ENCODE peak calls at places on chromosomes 5 and 9, in seven cellular contexts. G, R, W, J, Y, E and O are unnamed samples.

GRCh38 chr5:163770625-163771024 is 265.2 kb downstream of the MAT2B start:
- DNase-seq in G (no peak), R (no peak), W (no peak), J (no peak), Y (no peak), E (no peak), O (no peak)

GRCh38 chr5:2538169-2538568 is 213.3 kb downstream of the IRX2 start:
- DNase-seq in G (no peak), R (no peak), W (no peak), J (no peak), Y (no peak), E (no peak), O (no peak)

GRCh38 chr5:112738180-112738560 is 485 bp downstream of the APC start:
- DNase-seq in G (no peak), R (peak; percentile 21), W (peak; percentile 20), J (peak; percentile 11), Y (no peak), E (no peak), O (peak; percentile 25)

GRCh38 chr5:149915392-149916260 is 29.0 kb downstream of the PDE6A start:
- DNase-seq in G (no peak), R (no peak), W (no peak), J (no peak), Y (no peak), E (no peak), O (no peak)

GRCh38 chr5:84565866-84566265 is 181.2 kb upstream of the EDIL3 start:
- DNase-seq in G (no peak), R (no peak), W (no peak), J (no peak), Y (no peak), E (no peak), O (no peak)

GRCh38 chr9:130666393-130667116 is 2.2 kb downstream of the PRDM12 start:
- DNase-seq in G (no peak), R (no peak), W (no peak), J (no peak), Y (no peak), E (no peak), O (no peak)

GRCh38 chr9:135884328-135885035 is 22.9 kb downstream of the CAMSAP1 start:
- DNase-seq in G (peak; percentile 61), R (no peak), W (no peak), J (peak; percentile 39), Y (no peak), E (no peak), O (peak; percentile 36)

GRCh38 chr9:137311171-137311970 is 9.3 kb upstream of the NRARP start:
- DNase-seq in G (peak; percentile 38), R (peak; percentile 7), W (peak; percentile 78), J (no peak), Y (peak; percentile 41), E (peak; percentile 90), O (no peak)

GRCh38 chr5:168219515-168220410 is 71.7 kb upstream of the WWC1 start:
- DNase-seq in G (peak; percentile 73), R (peak; percentile 82), W (peak; percentile 76), J (peak; percentile 85), Y (no peak), E (peak; percentile 85), O (peak; percentile 88)

GRCh38 chr5:75603421-75603820 is 7.8 kb upstream of the ANKDD1B start:
- DNase-seq in G (no peak), R (no peak), W (no peak), J (peak; percentile 67), Y (no peak), E (no peak), O (peak; percentile 26)

GRCh38 chr5:122780296-122780695 is 5.4 kb downstream of the SNX2 start:
- DNase-seq in G (no peak), R (no peak), W (no peak), J (no peak), Y (no peak), E (no peak), O (no peak)

GRCh38 chr5:173775261-173775660 is 112.9 kb upstream of the CPEB4 start:
- DNase-seq in G (no peak), R (no peak), W (no peak), J (no peak), Y (no peak), E (no peak), O (no peak)

GRCh38 chr9:77450093-77450475 is 198.0 kb downstream of the GNA14 start:
- DNase-seq in G (no peak), R (no peak), W (no peak), J (no peak), Y (no peak), E (no peak), O (no peak)

GRCh38 chr9:8876303-8876702 is 1076.7 kb upstream of the DMAC1 start:
- DNase-seq in G (no peak), R (no peak), W (no peak), J (no peak), Y (no peak), E (no peak), O (no peak)

GRCh38 chr9:16532681-16533450 is 337.6 kb downstream of the BNC2 start:
- DNase-seq in G (peak; percentile 21), R (peak; percentile 24), W (no peak), J (peak; percentile 86), Y (no peak), E (no peak), O (peak; percentile 56)

GRCh38 chr5:96049398-96050272 is 88.0 kb upstream of the ELL2 start:
- DNase-seq in G (peak; percentile 9), R (peak; percentile 51), W (no peak), J (peak; percentile 73), Y (no peak), E (no peak), O (peak; percentile 58)

GRCh38 chr5:171543486-171543885 is 124.0 kb downstream of the FGF18 start:
- DNase-seq in G (no peak), R (no peak), W (no peak), J (no peak), Y (no peak), E (no peak), O (no peak)

GRCh38 chr5:148730272-148730954 is 76.1 kb upstream of the HTR4 start:
- DNase-seq in G (no peak), R (peak; percentile 13), W (no peak), J (peak; percentile 52), Y (no peak), E (no peak), O (peak; percentile 48)

GRCh38 chr5:71697967-71698366 is 21.1 kb upstream of the CARTPT start:
- DNase-seq in G (no peak), R (no peak), W (peak; percentile 66), J (no peak), Y (no peak), E (no peak), O (no peak)

GRCh38 chr5:53969331-53969730 is 341.0 kb downstream of the ARL15 start:
- DNase-seq in G (no peak), R (no peak), W (no peak), J (no peak), Y (no peak), E (no peak), O (no peak)

GRCh38 chr5:173178369-173178910 is 34.1 kb downstream of the BNIP1 start:
- DNase-seq in G (no peak), R (no peak), W (no peak), J (no peak), Y (no peak), E (peak; percentile 6), O (no peak)

GRCh38 chr5:167936944-167937627 is 354.4 kb upstream of the WWC1 start:
- DNase-seq in G (no peak), R (no peak), W (no peak), J (no peak), Y (no peak), E (no peak), O (no peak)

GRCh38 chr5:87266914-87267573 is 639 bp upstream of the RASA1 start:
- DNase-seq in G (no peak), R (no peak), W (no peak), J (no peak), Y (no peak), E (no peak), O (no peak)

GRCh38 chr9:135985459-135985774 is 24.2 kb upstream of the UBAC1 start:
- DNase-seq in G (no peak), R (no peak), W (no peak), J (no peak), Y (no peak), E (no peak), O (no peak)

GRCh38 chr5:81361600-81361999 is 32.3 kb downstream of the ACOT12 start:
- DNase-seq in G (no peak), R (no peak), W (no peak), J (no peak), Y (no peak), E (no peak), O (no peak)

GRCh38 chr5:39476466-39477215 is 51.9 kb upstream of the DAB2 start:
- DNase-seq in G (peak; percentile 51), R (peak; percentile 38), W (no peak), J (peak; percentile 87), Y (no peak), E (no peak), O (peak; percentile 94)

GRCh38 chr9:124770359-124771020 is 621 bp downstream of the NR6A1 start:
- DNase-seq in G (no peak), R (no peak), W (peak; percentile 78), J (no peak), Y (no peak), E (peak; percentile 56), O (no peak)

GRCh38 chr5:115246361-115246991 is 16.2 kb downstream of the PGGT1B start:
- DNase-seq in G (peak; percentile 32), R (peak; percentile 61), W (peak; percentile 22), J (peak; percentile 55), Y (no peak), E (peak; percentile 69), O (peak; percentile 78)

GRCh38 chr5:138033916-138034315 is 1.0 kb upstream of the FAM13B start:
- DNase-seq in G (peak; percentile 73), R (peak; percentile 72), W (no peak), J (no peak), Y (no peak), E (no peak), O (peak; percentile 78)

GRCh38 chr5:16963821-16964220 is 27.7 kb upstream of the MYO10 start:
- DNase-seq in G (no peak), R (no peak), W (no peak), J (no peak), Y (no peak), E (no peak), O (no peak)

GRCh38 chr9:78595200-78595945 is 298.4 kb downstream of the PSAT1 start:
- DNase-seq in G (peak; percentile 27), R (peak; percentile 45), W (no peak), J (no peak), Y (no peak), E (no peak), O (peak; percentile 59)

GRCh38 chr5:159602434-159602833 is 272.1 kb upstream of the IL12B start:
- DNase-seq in G (no peak), R (no peak), W (no peak), J (no peak), Y (no peak), E (no peak), O (no peak)

GRCh38 chr5:54390015-54390414 is 65.5 kb upstream of the HSPB3 start:
- DNase-seq in G (peak; percentile 56), R (no peak), W (peak; percentile 75), J (peak; percentile 67), Y (no peak), E (peak; percentile 44), O (peak; percentile 47)

GRCh38 chr9:134970719-134971118 is 53.0 kb upstream of the FCN1 start:
- DNase-seq in G (no peak), R (no peak), W (no peak), J (no peak), Y (no peak), E (no peak), O (no peak)

GRCh38 chr9:121835581-121836381 is 184.3 kb downstream of the DAB2IP start:
- DNase-seq in G (no peak), R (no peak), W (no peak), J (no peak), Y (no peak), E (no peak), O (no peak)

GRCh38 chr5:135950611-135951010 is 4.2 kb downstream of the LECT2 start:
- DNase-seq in G (peak; percentile 31), R (peak; percentile 32), W (no peak), J (no peak), Y (no peak), E (no peak), O (peak; percentile 80)

GRCh38 chr5:91007251-91007650 is 375.9 kb downstream of the ARRDC3 start:
- DNase-seq in G (no peak), R (no peak), W (no peak), J (no peak), Y (no peak), E (no peak), O (no peak)

GRCh38 chr9:33017283-33018041 is 7.6 kb upstream of the DNAJA1 start:
- DNase-seq in G (no peak), R (no peak), W (no peak), J (no peak), Y (no peak), E (no peak), O (no peak)